ENCODE peak calls at places on chromosomes 13 and 19, in seven cellular contexts. H is progenitor cell of endocrine pancreas; X is activated CD4-positive, alpha-beta T cell treated with anti-CD3 and anti-CD28 coated beads, Interleukin-2, amount 10 ng/mL, durations not matched to agents 7 days and 5 days; Y is right cardiac atrium; D is GDM1; K is NCI-H1092; T is substantia nigra. I is an unnamed sample.

GRCh38 chr19:2236285-2237050 is at the start of the genes PLEKHJ1 and SF3A2:
- DNase-seq in H (peak), X (peak), Y (peak), D (peak), K (peak), T (peak), I (peak)

GRCh38 chr13:101783554-101783953 is 331.1 kb downstream of the ITGBL1 start:
- DNase-seq in H (no peak), X (no peak), Y (no peak), D (no peak), K (no peak), T (no peak), I (no peak)

GRCh38 chr19:1873524-1874473 is 10.4 kb upstream of the KLF16 start:
- DNase-seq in H (no peak), X (no peak), Y (peak), D (no peak), K (no peak), T (no peak), I (peak)

GRCh38 chr19:5343848-5344247 is 3.2 kb upstream of the PTPRS start:
- DNase-seq in H (no peak), X (no peak), Y (no peak), D (no peak), K (no peak), T (no peak), I (no peak)

GRCh38 chr13:67229438-67230242 is 496 bp downstream of the PCDH9 start:
- DNase-seq in H (no peak), X (no peak), Y (no peak), D (no peak), K (no peak), T (no peak), I (no peak)

GRCh38 chr13:27868639-27869435 is 51.0 kb upstream of the PDX1 start:
- DNase-seq in H (no peak), X (no peak), Y (no peak), D (no peak), K (no peak), T (no peak), I (no peak)

GRCh38 chr13:30113983-30114491 is 193.3 kb downstream of the KATNAL1 start:
- DNase-seq in H (no peak), X (no peak), Y (no peak), D (no peak), K (no peak), T (no peak), I (no peak)

GRCh38 chr13:111597041-111598017 is 276.9 kb downstream of the TEX29 start:
- DNase-seq in H (no peak), X (no peak), Y (no peak), D (no peak), K (no peak), T (no peak), I (no peak)

GRCh38 chr13:111202149-111202548 is 87.0 kb downstream of the ARHGEF7 start:
- DNase-seq in H (no peak), X (no peak), Y (no peak), D (no peak), K (peak), T (no peak), I (no peak)

GRCh38 chr19:48135411-48135810 is 24.8 kb upstream of the PLA2G4C start:
- DNase-seq in H (no peak), X (no peak), Y (peak), D (no peak), K (no peak), T (no peak), I (no peak)

GRCh38 chr13:27035892-27036235 is 135.7 kb downstream of the USP12 start:
- DNase-seq in H (no peak), X (no peak), Y (no peak), D (no peak), K (no peak), T (no peak), I (no peak)

GRCh38 chr13:91661692-91662490 is 263.5 kb downstream of the GPC5 start:
- DNase-seq in H (no peak), X (no peak), Y (no peak), D (no peak), K (no peak), T (no peak), I (no peak)

I was measured in anterior cingulate cortex.